ENCODE peak calls at places on chromosome 22, in six cellular contexts. S is mesothelial cell of epicardium, Z is pancreas, L is heart right ventricle, B is kidney, U is foreskin fibroblast. C is an unnamed sample.

GRCh38 chr22:42881298-42881697 is 24.2 kb upstream of the ARFGAP3 start:
- DNase-seq in S (no peak), Z (peak; percentile 76), L (no peak), B (no peak), U (no peak), C (no peak)

GRCh38 chr22:38132136-38132535 is 21.7 kb upstream of the BAIAP2L2 start:
- DNase-seq in S (no peak), Z (no peak), L (no peak), B (peak; percentile 27), U (no peak), C (no peak)

GRCh38 chr22:41302016-41302767 is 867 bp downstream of the ZC3H7B start:
- DNase-seq in S (peak; percentile 72), Z (peak; percentile 72), L (no peak), B (no peak), U (no peak), C (no peak)

GRCh38 chr22:29385748-29386147 is 2.6 kb downstream of the AP1B1 start:
- DNase-seq in S (no peak), Z (no peak), L (no peak), B (no peak), U (no peak), C (no peak)

GRCh38 chr22:31102441-31103081 is 4.8 kb downstream of the SELENOM start:
- DNase-seq in S (no peak), Z (peak; percentile 53), L (peak; percentile 47), B (peak; percentile 91), U (peak; percentile 93), C (no peak)

GRCh38 chr22:45312415-45312814 is 2.7 kb downstream of the FAM118A start:
- DNase-seq in S (no peak), Z (no peak), L (no peak), B (no peak), U (no peak), C (no peak)

GRCh38 chr22:46948411-46949144 is 186.1 kb downstream of the TBC1D22A start:
- DNase-seq in S (no peak), Z (no peak), L (no peak), B (no peak), U (no peak), C (no peak)

GRCh38 chr22:47174096-47174495 is 411.6 kb downstream of the TBC1D22A start:
- DNase-seq in S (no peak), Z (no peak), L (no peak), B (peak; percentile 60), U (no peak), C (no peak)

GRCh38 chr22:47395481-47395880 is 633.0 kb downstream of the TBC1D22A start:
- DNase-seq in S (no peak), Z (no peak), L (no peak), B (peak; percentile 40), U (no peak), C (no peak)

GRCh38 chr22:47389201-47389600 is 626.8 kb downstream of the TBC1D22A start:
- DNase-seq in S (no peak), Z (no peak), L (no peak), B (peak; percentile 45), U (no peak), C (no peak)

GRCh38 chr22:37167176-37167980 is 17.7 kb upstream of the IL2RB start:
- DNase-seq in S (no peak), Z (peak; percentile 53), L (no peak), B (peak; percentile 74), U (no peak), C (no peak)

GRCh38 chr22:20221421-20222340 is 46.4 kb downstream of the RTN4R start:
- DNase-seq in S (no peak), Z (no peak), L (no peak), B (no peak), U (no peak), C (no peak)

GRCh38 chr22:42347281-42347824 is 76.9 kb upstream of the TCF20 start:
- DNase-seq in S (no peak), Z (no peak), L (no peak), B (no peak), U (no peak), C (no peak)

GRCh38 chr22:46027219-46028068 is 50.5 kb upstream of the WNT7B start:
- DNase-seq in S (no peak), Z (peak; percentile 91), L (no peak), B (peak; percentile 91), U (no peak), C (no peak)

GRCh38 chr22:41862530-41863266 is 29.8 kb downstream of the SREBF2 start:
- DNase-seq in S (no peak), Z (no peak), L (no peak), B (no peak), U (no peak), C (no peak)

GRCh38 chr22:41181349-41182241 is 23.5 kb upstream of the L3MBTL2 start:
- DNase-seq in S (no peak), Z (no peak), L (no peak), B (peak; percentile 39), U (peak; percentile 81), C (no peak)

GRCh38 chr22:44726439-44726838 is 24.4 kb downstream of the PRR5 start:
- DNase-seq in S (no peak), Z (no peak), L (no peak), B (no peak), U (no peak), C (no peak)

GRCh38 chr22:34105461-34106062 is 185.3 kb upstream of the LARGE1 start:
- DNase-seq in S (peak; percentile 66), Z (peak; percentile 67), L (peak; percentile 43), B (peak; percentile 75), U (no peak), C (no peak)

GRCh38 chr22:40511604-40512003 is 124.9 kb downstream of the MRTFA start:
- DNase-seq in S (no peak), Z (peak; percentile 59), L (no peak), B (no peak), U (no peak), C (no peak)

GRCh38 chr22:32653823-32654222 is 147.7 kb upstream of the TIMP3 start:
- DNase-seq in S (no peak), Z (no peak), L (no peak), B (no peak), U (no peak), C (no peak)

GRCh38 chr22:29004647-29005371 is 56.8 kb downstream of the C22orf31 start:
- DNase-seq in S (peak; percentile 51), Z (peak; percentile 88), L (peak; percentile 20), B (peak; percentile 87), U (no peak), C (no peak)

GRCh38 chr22:31678748-31679147 is 16.7 kb upstream of the PISD start:
- DNase-seq in S (no peak), Z (no peak), L (no peak), B (no peak), U (no peak), C (no peak)

GRCh38 chr22:20551805-20552449 is 44.5 kb downstream of the MED15 start:
- DNase-seq in S (no peak), Z (no peak), L (peak; percentile 46), B (no peak), U (no peak), C (no peak)

GRCh38 chr22:33697640-33698039 is 222.6 kb downstream of the LARGE1 start:
- DNase-seq in S (no peak), Z (no peak), L (no peak), B (no peak), U (no peak), C (no peak)

GRCh38 chr22:46069518-46070214 is 80.7 kb upstream of the PPARA start:
- DNase-seq in S (no peak), Z (peak; percentile 96), L (peak; percentile 90), B (no peak), U (peak; percentile 95), C (no peak)

GRCh38 chr22:28345304-28345703 is 334.3 kb downstream of the TTC28 start:
- DNase-seq in S (no peak), Z (no peak), L (peak; percentile 10), B (no peak), U (peak; percentile 4), C (no peak)

GRCh38 chr22:27880778-27881394 is 38.2 kb downstream of the PITPNB start:
- DNase-seq in S (no peak), Z (no peak), L (peak; percentile 68), B (no peak), U (peak; percentile 60), C (no peak)

GRCh38 chr22:31611065-31611760 is 50.8 kb downstream of the PISD start:
- DNase-seq in S (no peak), Z (peak; percentile 66), L (peak; percentile 15), B (peak; percentile 76), U (no peak), C (no peak)

GRCh38 chr22:29879738-29880137 is 3.2 kb upstream of the MTMR3 start:
- DNase-seq in S (no peak), Z (no peak), L (no peak), B (no peak), U (no peak), C (no peak)

GRCh38 chr22:47275479-47276218 is 513.2 kb downstream of the TBC1D22A start:
- DNase-seq in S (no peak), Z (peak; percentile 14), L (no peak), B (no peak), U (peak; percentile 35), C (no peak)

GRCh38 chr22:47115921-47116320 is 353.5 kb downstream of the TBC1D22A start:
- DNase-seq in S (no peak), Z (no peak), L (no peak), B (no peak), U (no peak), C (no peak)

GRCh38 chr22:46041642-46042041 is 64.7 kb upstream of the WNT7B start:
- DNase-seq in S (no peak), Z (peak; percentile 60), L (no peak), B (peak; percentile 44), U (no peak), C (no peak)

GRCh38 chr22:37731804-37732471 is 35.1 kb downstream of the TRIOBP start:
- DNase-seq in S (no peak), Z (no peak), L (no peak), B (no peak), U (no peak), C (no peak)

DNA sequence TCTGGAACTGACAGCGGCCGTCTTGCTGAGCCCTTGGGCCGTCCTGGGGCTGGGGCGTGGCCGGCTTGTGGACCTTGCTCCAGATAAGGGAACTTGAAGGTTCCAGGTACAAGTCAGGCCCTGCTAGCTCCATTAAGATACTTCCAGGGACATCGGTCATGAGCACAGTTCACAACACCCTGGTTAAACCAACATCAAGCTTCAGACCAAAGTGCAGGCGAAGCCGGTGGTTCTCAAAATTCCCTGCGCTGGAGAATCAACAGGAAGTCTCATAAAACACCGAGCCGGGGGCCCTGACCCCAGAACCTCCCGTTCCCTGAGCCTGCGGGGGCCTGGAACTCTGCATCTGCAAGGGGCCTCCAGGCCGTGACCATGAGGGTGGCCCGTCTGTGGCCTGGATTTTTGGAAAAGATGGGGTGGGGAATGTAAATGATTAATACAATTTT is 1043.8 kb downstream of the BRD1 start:
- DNase-seq in S (no peak), Z (no peak), L (no peak), B (no peak), U (no peak), C (no peak)
- TF ChIP-seq CTCF in S (no peak), Z (no peak), L (no peak), B (no peak), U (no peak), C (no peak)

GRCh38 chr22:16933274-16933923 is 74.6 kb downstream of the GAB4 start:
- DNase-seq in S (no peak), Z (no peak), L (no peak), B (no peak), U (no peak), C (no peak)
- TF ChIP-seq CTCF in S (no peak), Z (no peak), L (no peak), B (no peak), U (no peak), C (no peak)

GRCh38 chr22:50012201-50013181 is at the start of gene IL17REL:
- DNase-seq in S (no peak), Z (peak; percentile 57), L (no peak), B (no peak), U (peak; percentile 24), C (no peak)
- TF ChIP-seq CTCF in S (no peak), Z (no peak), L (no peak), B (no peak), U (peak; percentile 17), C (no peak)

GRCh38 chr22:22558972-22559603 is at the start of gene PRAME:
- DNase-seq in S (peak; percentile 45), Z (peak; percentile 73), L (no peak), B (no peak), U (no peak), C (peak; percentile 87)
- TF ChIP-seq CTCF in S (peak; percentile 35), Z (no peak), L (peak; percentile 37), B (peak; percentile 41), U (peak; percentile 26), C (peak; percentile 91)

C was measured in D721Med.